ENCODE peak calls at places on chromosomes 12 and 14, in ten cellular contexts. B is tibial nerve; A is Karpas-422; S is right lobe of liver; U is adrenal gland; C is CD8-positive, alpha-beta T cell; N is neural progenitor cell; W is small intestine; K is IMR-90; H is aorta. T is an unnamed sample. For H3K36me3, the result is how much of the 10 kb centered on the place peaks cover.

GRCh38 chr12:92718483-92718985 is 15.7 kb downstream of the PLEKHG7 start:
- DNase-seq in H (no peak), U (no peak), K (no peak), N (no peak), W (no peak), A (no peak), C (no peak), S (no peak), B (no peak), T (no peak)

GRCh38 chr12:121465921-121466799 is 66.2 kb downstream of the RNF34 start:
- DNase-seq in K (no peak), W (peak), C (no peak), S (no peak), N (peak), A (peak), B (no peak), H (no peak), U (no peak), T (no peak)

GRCh38 chr12:28618171-28618570 is 427.9 kb downstream of the CCDC91 start:
- DNase-seq in B (no peak), S (no peak), U (no peak), A (no peak), H (no peak), W (no peak), N (no peak), K (no peak), C (no peak), T (no peak)

GRCh38 chr12:51358496-51358895 is 12.0 kb upstream of the CELA1 start:
- DNase-seq in K (no peak), N (no peak), C (no peak), H (no peak), W (no peak), S (no peak), A (no peak), U (no peak), B (no peak), T (no peak)

GRCh38 chr12:124217508-124217981 is 77.3 kb upstream of the RFLNA start:
- DNase-seq in U (no peak), N (peak), C (no peak), S (no peak), A (peak), H (no peak), B (no peak), K (no peak), W (no peak), T (no peak)

GRCh38 chr12:111775205-111776193 is 8.8 kb downstream of the ALDH2 start:
- DNase-seq in A (peak), W (peak), K (peak), S (peak), B (peak), C (no peak), H (peak), U (peak), N (no peak), T (no peak)

GRCh38 chr14:37580146-37580545 is 14.9 kb downstream of the FOXA1 start:
- DNase-seq in U (no peak), A (no peak), H (no peak), N (no peak), W (no peak), S (no peak), K (peak), B (no peak), C (no peak), T (no peak)

GRCh38 chr12:10559241-10559640 is 53.6 kb downstream of the EIF2S3B start:
- DNase-seq in C (peak), B (no peak), W (peak), N (no peak), S (no peak), U (no peak), A (no peak), H (no peak), K (no peak), T (no peak)

GRCh38 chr14:64298773-64299172 is 4.6 kb upstream of the ESR2 start:
- DNase-seq in K (no peak), U (no peak), C (no peak), A (peak), H (no peak), N (no peak), W (no peak), B (no peak), S (no peak), T (no peak)

GRCh38 chr12:52691076-52691764 is 11.0 kb upstream of the KRT1 start:
- DNase-seq in S (no peak), A (no peak), W (no peak), B (no peak), U (no peak), C (peak), H (no peak), N (peak), K (no peak), T (peak)

GRCh38 chr12:15693233-15693911 is 95.8 kb downstream of the EPS8 start:
- DNase-seq in K (peak), H (no peak), U (no peak), S (no peak), C (no peak), W (peak), N (no peak), B (no peak), A (no peak), T (no peak)

DNA sequence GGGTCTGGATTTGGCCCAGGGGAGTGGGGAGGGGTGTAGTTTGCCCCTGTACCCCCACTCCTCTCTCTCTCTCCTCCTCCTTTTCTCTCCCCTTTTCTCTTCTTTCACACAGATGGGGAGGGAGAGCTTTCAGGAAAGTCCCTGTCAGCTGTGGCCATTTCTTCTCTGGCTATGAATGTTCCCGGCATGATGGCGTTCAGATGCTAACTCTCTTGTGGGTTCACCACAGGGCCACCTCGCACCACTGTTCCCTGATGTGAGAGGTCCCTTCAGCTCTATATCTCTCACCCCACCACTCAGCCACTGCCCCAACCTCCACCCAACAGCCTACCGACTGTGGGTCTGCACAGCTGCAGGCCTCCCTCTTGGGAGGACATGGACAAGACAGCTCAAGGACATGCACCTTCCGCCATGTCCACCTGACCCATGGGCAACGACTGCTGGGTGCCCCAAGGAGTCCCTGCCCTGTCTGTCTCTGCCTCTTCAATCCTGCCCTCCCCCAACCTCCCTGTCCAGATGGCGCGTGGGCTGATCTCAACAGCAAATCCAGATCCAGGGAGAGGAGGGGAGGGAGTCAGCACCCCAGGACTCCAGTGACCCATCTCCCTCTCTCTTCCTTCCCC is 15.9 kb upstream of the RPS6KL1 start:
- DNase-seq in S (no peak), H (no peak), W (no peak), C (no peak), B (no peak), U (no peak), A (no peak), N (no peak), K (no peak), T (no peak)
- H3K27ac ChIP-seq in S (peak), H (peak), W (peak), C (no peak), B (no peak), U (peak), A (peak), N (no peak), K (peak), T (no peak)

GRCh38 chr12:65856521-65856920 is 32.2 kb downstream of the HMGA2 start:
- DNase-seq in H (no peak), B (no peak), S (no peak), C (no peak), W (no peak), N (no peak), U (no peak), K (no peak), A (no peak), T (no peak)

GRCh38 chr12:65860584-65860983 is 36.3 kb downstream of the HMGA2 start:
- DNase-seq in W (no peak), A (no peak), N (no peak), U (no peak), H (no peak), K (no peak), S (no peak), B (no peak), C (no peak), T (no peak)

GRCh38 chr12:65859519-65859918 is 35.2 kb downstream of the HMGA2 start:
- DNase-seq in H (no peak), C (no peak), K (peak), W (no peak), U (no peak), S (no peak), N (no peak), B (no peak), A (no peak), T (no peak)

GRCh38 chr12:65858831-65859230 is 34.5 kb downstream of the HMGA2 start:
- DNase-seq in U (no peak), B (no peak), A (no peak), K (peak), C (no peak), N (no peak), W (no peak), S (no peak), H (no peak), T (no peak)

DNA sequence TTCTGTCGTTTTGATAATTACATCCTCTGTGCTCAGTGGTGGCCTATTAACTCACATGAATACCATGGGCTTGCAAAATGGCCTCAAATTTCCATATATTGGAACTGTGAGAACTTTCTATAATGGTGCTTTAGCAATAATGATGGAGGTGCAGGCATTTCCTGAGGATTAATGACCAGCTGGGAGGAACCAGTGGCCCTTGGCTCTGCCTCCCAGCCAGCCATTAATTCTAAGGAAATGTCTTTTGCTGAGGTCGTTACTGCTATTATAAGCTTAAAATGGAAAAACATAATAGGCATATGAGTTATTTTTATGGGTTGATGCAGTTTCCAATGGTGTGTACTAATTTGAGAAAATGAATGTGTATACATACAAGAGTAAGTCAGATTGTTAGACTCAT is 33.6 kb downstream of the HMGA2 start:
- DNase-seq in N (no peak), A (no peak), B (no peak), S (no peak), U (no peak), K (no peak), C (no peak), W (no peak), H (no peak), T (no peak)
- H3K36me3 ChIP-seq in N (under half), A (under half), B (under half), S (under half), U (under half), K (under half), C (under half), W (under half), H (under half), T (under half)

GRCh38 chr14:61146896-61147295 is 134.2 kb downstream of the TMEM30B start:
- DNase-seq in A (no peak), U (no peak), C (no peak), B (no peak), S (no peak), K (no peak), W (no peak), N (no peak), H (no peak), T (no peak)

GRCh38 chr14:61145903-61146411 is 135.2 kb downstream of the TMEM30B start:
- DNase-seq in N (peak), K (peak), H (peak), C (no peak), S (no peak), A (no peak), U (no peak), W (no peak), B (no peak), T (no peak)

GRCh38 chr14:61147898-61148549 is 133.1 kb downstream of the TMEM30B start:
- DNase-seq in H (peak), C (no peak), A (no peak), K (peak), W (no peak), U (no peak), S (no peak), B (peak), N (peak), T (no peak)

GRCh38 chr14:61148742-61149350 is 132.3 kb downstream of the TMEM30B start:
- DNase-seq in S (no peak), N (no peak), W (no peak), A (no peak), C (no peak), B (no peak), K (no peak), U (no peak), H (no peak), T (no peak)

DNA sequence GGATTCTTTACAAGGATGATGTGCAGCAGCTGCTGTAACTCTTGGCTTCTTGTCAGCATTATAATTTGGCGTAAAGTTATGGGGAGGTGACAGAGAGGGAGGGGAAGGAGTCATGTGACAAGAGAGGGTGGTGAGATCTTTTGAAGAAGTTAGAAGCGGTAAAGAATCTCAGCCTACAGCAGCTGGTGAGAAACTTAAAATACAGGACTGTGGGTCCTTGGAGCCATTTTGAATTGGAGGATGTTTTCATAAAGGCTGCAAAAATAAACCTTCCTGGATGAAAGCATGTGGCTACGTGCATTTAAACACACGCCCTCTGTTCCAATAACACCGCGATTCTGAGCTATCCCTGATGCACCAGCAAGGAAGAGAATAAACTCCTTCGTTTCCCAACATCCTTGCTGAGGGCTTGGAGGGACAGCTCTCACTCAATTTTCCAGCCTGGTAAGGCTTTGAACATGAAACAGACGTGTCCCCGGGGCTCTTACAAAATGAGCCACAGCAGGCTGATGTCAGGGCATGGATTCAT is 133.7 kb downstream of the TMEM30B start:
- DNase-seq in U (no peak), S (no peak), A (no peak), K (peak), C (no peak), H (no peak), N (no peak), W (no peak), B (no peak), T (no peak)
- H3K27ac ChIP-seq in U (no peak), S (no peak), A (no peak), K (peak), C (no peak), H (peak), N (no peak), W (no peak), B (peak), T (no peak)

GRCh38 chr14:101174522-101174838 is 271.0 kb upstream of the RTL1 start:
- DNase-seq in B (no peak), A (no peak), K (no peak), C (no peak), W (no peak), N (no peak), H (no peak), U (no peak), S (no peak), T (no peak)
- H3K36me3 ChIP-seq in B (under half), A (under half), K (under half), C (under half), W (under half), N (under half), H (under half), U (under half), S (under half), T (under half)

GRCh38 chr12:27284021-27284420 is 39.9 kb downstream of the STK38L start:
- DNase-seq in H (no peak), K (no peak), S (no peak), A (no peak), C (no peak), B (no peak), N (no peak), U (no peak), W (no peak), T (no peak)
- H3K27ac ChIP-seq in H (peak), K (no peak), S (no peak), A (no peak), C (no peak), B (no peak), N (no peak), U (peak), W (no peak), T (no peak)

GRCh38 chr12:115815924-115816323 is 461.6 kb downstream of the MED13L start:
- DNase-seq in U (no peak), K (no peak), A (no peak), B (no peak), N (no peak), C (no peak), W (no peak), S (no peak), H (no peak), T (no peak)

GRCh38 chr12:115817399-115817798 is 460.1 kb downstream of the MED13L start:
- DNase-seq in N (no peak), H (no peak), K (no peak), A (no peak), C (no peak), S (no peak), B (no peak), W (no peak), U (no peak), T (no peak)

GRCh38 chr12:115823635-115824034 is 453.9 kb downstream of the MED13L start:
- DNase-seq in C (no peak), U (peak), S (no peak), B (no peak), K (no peak), H (no peak), W (no peak), N (no peak), A (no peak), T (no peak)

GRCh38 chr12:115820661-115821060 is 456.8 kb downstream of the MED13L start:
- DNase-seq in H (no peak), S (no peak), B (no peak), U (peak), K (no peak), A (no peak), C (no peak), N (no peak), W (no peak), T (no peak)

DNA sequence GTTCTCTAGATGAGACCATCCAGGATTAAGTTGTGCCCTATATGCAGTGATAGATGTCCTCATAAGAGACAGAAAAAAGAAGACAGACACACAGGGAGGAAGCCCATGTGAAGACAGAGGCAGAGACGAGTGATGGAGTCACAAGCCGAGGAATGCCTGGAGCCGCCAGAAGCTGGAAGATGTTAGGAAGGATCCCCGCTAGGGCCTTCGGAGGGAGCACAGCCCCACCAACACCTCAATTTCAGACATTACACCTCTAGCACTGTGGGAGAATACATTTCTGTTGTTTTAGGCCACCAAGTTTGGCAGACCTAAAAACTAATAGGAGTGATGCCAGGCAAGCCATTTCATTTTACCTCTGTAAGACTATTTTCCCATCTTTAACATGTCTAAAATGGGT is 458.5 kb downstream of the MED13L start:
- DNase-seq in H (no peak), S (no peak), W (no peak), B (no peak), A (no peak), U (no peak), C (no peak), K (no peak), N (no peak), T (no peak)
- H3K36me3 ChIP-seq in H (under half), S (under half), W (under half), B (under half), A (under half), U (under half), C (under half), K (under half), N (under half), T (under half)

GRCh38 chr12:116882742-116883141 is 1.5 kb upstream of the HRK start:
- DNase-seq in S (no peak), B (no peak), K (peak), W (peak), U (no peak), C (no peak), A (peak), H (no peak), N (peak), T (no peak)

GRCh38 chr12:116881325-116881866 is at the start of gene HRK:
- DNase-seq in K (no peak), A (no peak), S (no peak), B (no peak), N (no peak), H (no peak), W (no peak), U (no peak), C (no peak), T (no peak)

GRCh38 chr12:116880213-116880816 is 926 bp downstream of the HRK start:
- DNase-seq in K (no peak), N (peak), W (no peak), B (no peak), A (no peak), S (no peak), C (no peak), H (no peak), U (no peak), T (no peak)

GRCh38 chr12:116880817-116881324 is 370 bp downstream of the HRK start:
- DNase-seq in K (peak), C (no peak), H (no peak), S (no peak), N (peak), W (peak), A (peak), B (no peak), U (no peak), T (peak)

GRCh38 chr12:116881867-116882507 is 746 bp upstream of the HRK start:
- DNase-seq in S (no peak), B (no peak), H (no peak), C (no peak), W (no peak), N (peak), A (no peak), K (no peak), U (no peak), T (no peak)
- H3K27ac ChIP-seq in S (no peak), B (no peak), H (no peak), C (no peak), W (no peak), N (no peak), A (no peak), K (no peak), U (no peak), T (no peak)